ENCODE peak calls at places on chromosomes 1 and 21, in seven cellular contexts. A is body of pancreas, M is epithelial cell of proximal tubule, T is HL-60, N is upper lobe of right lung, X is tibial artery, J is heart right ventricle. V is an unnamed sample.

GRCh38 chr1:44881011-44881632 is 38.1 kb upstream of the PTCH2 start:
- DNase-seq in A (no peak), M (peak), T (no peak), N (no peak), X (no peak), J (peak), V (peak)

GRCh38 chr1:244678687-244679086 is 25.8 kb downstream of the DESI2 start:
- DNase-seq in A (no peak), M (no peak), T (no peak), N (no peak), X (no peak), J (no peak), V (no peak)

GRCh38 chr1:29531596-29531995 is 295.3 kb downstream of the PTPRU start:
- DNase-seq in A (no peak), M (no peak), T (no peak), N (no peak), X (no peak), J (no peak), V (no peak)

GRCh38 chr1:151196292-151196800 is 2.0 kb upstream of the PIP5K1A start:
- DNase-seq in A (peak), M (peak), T (peak), N (no peak), X (peak), J (peak), V (peak)

GRCh38 chr1:204791453-204792366 is 79.0 kb upstream of the NFASC start:
- DNase-seq in A (peak), M (no peak), T (no peak), N (peak), X (peak), J (peak), V (peak)

GRCh38 chr1:99557556-99558256 is 88.2 kb upstream of the PALMD start:
- DNase-seq in A (no peak), M (peak), T (no peak), N (no peak), X (no peak), J (no peak), V (peak)

GRCh38 chr1:22916469-22916817 is 56.2 kb downstream of the LACTBL1 start:
- DNase-seq in A (no peak), M (no peak), T (no peak), N (no peak), X (no peak), J (no peak), V (no peak)

GRCh38 chr1:230818411-230818810 is 49.9 kb downstream of the C1orf198 start:
- DNase-seq in A (no peak), M (no peak), T (no peak), N (no peak), X (no peak), J (no peak), V (no peak)

GRCh38 chr1:152047607-152047953 is 10.8 kb upstream of the S100A11 start:
- DNase-seq in A (peak), M (peak), T (no peak), N (no peak), X (peak), J (peak), V (peak)

GRCh38 chr1:4003846-4004505 is 103.9 kb upstream of the C1orf174 start:
- DNase-seq in A (no peak), M (no peak), T (no peak), N (peak), X (no peak), J (no peak), V (no peak)

GRCh38 chr1:243693764-243694163 is 156.3 kb downstream of the AKT3 start:
- DNase-seq in A (no peak), M (no peak), T (no peak), N (no peak), X (no peak), J (no peak), V (no peak)

GRCh38 chr1:21590116-21590905 is 78.8 kb downstream of the RAP1GAP start:
- DNase-seq in A (no peak), M (no peak), T (no peak), N (no peak), X (no peak), J (no peak), V (no peak)

GRCh38 chr1:18199462-18199861 is 91.9 kb downstream of the IGSF21 start:
- DNase-seq in A (no peak), M (no peak), T (no peak), N (no peak), X (no peak), J (no peak), V (no peak)

GRCh38 chr1:14677291-14677690 is 78.8 kb downstream of the KAZN start:
- DNase-seq in A (no peak), M (no peak), T (no peak), N (no peak), X (no peak), J (no peak), V (no peak)

GRCh38 chr1:181714428-181714827 is 231.1 kb downstream of the CACNA1E start:
- DNase-seq in A (no peak), M (no peak), T (no peak), N (no peak), X (no peak), J (no peak), V (no peak)

GRCh38 chr1:100050139-100050538 is 80.3 kb downstream of the SLC35A3 start:
- DNase-seq in A (no peak), M (no peak), T (no peak), N (no peak), X (no peak), J (no peak), V (no peak)

GRCh38 chr1:31306278-31306677 is 9.4 kb downstream of the ZCCHC17 start:
- DNase-seq in A (no peak), M (peak), T (no peak), N (no peak), X (no peak), J (no peak), V (peak)

GRCh38 chr1:107965112-107965991 is at the start of gene VAV3:
- DNase-seq in A (peak), M (no peak), T (peak), N (peak), X (peak), J (peak), V (peak)

GRCh38 chr1:43521078-43521477 is 9.6 kb upstream of the PTPRF start:
- DNase-seq in A (no peak), M (no peak), T (no peak), N (peak), X (no peak), J (no peak), V (no peak)

GRCh38 chr21:29501451-29501850 is 202.7 kb downstream of the BACH1 start:
- DNase-seq in A (no peak), M (no peak), T (no peak), N (no peak), X (no peak), J (no peak), V (peak)

GRCh38 chr1:183996036-183996376 is 41.5 kb downstream of the COLGALT2 start:
- DNase-seq in A (peak), M (no peak), T (no peak), N (no peak), X (no peak), J (no peak), V (no peak)

DNA sequence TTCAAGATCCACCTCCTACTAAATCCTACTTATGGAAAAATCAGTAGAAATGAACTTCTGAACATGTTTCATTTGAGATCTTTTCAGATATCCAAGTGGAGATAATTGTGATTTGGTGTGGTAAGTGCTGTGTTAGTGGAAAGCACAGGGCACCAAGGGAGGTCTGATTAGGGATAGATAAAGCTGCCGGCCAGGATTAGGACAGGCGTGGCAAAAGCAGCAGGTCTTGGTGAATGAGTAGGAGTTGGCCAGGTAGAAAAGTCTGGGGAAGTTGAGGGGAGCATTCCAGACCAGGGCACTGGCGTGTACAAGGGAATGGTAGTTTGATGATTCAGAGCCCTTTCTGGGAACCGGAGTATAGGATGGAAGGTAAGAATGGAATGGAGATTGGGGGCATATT is 47.8 kb downstream of the AZIN2 start:
- DNase-seq in A (no peak), M (no peak), T (no peak), N (no peak), X (no peak), J (no peak), V (no peak)
- H3K4me3 ChIP-seq in A (no peak), M (no peak), T (no peak), N (no peak), X (no peak), J (no peak), V (no peak)

DNA sequence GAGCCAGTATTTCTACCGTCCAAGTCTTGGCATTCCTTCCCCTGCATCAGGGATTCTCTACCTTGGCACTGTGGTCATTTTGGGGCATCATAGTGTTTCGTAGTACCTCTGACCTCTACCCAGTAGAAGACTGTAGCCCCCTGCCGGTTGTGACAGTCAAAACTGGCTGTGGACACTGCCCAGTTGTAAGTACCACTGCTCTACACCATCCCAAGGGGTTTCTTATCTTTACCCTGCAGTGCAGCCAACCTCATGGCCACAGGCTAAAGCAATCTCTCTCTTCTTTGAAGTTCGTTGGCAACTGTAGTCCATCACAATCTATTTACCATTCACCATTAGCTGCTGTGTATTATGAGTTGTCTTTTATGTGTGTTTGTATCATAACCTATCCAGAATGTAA is 29.3 kb upstream of the ERO1B start:
- DNase-seq in A (no peak), M (no peak), T (no peak), N (no peak), X (no peak), J (no peak), V (no peak)
- TF ChIP-seq CTCF in A (no peak), M (no peak), T (no peak), N (no peak), X (no peak), J (no peak), V (no peak)

GRCh38 chr1:155932487-155932886 is 1.7 kb downstream of the KHDC4 start:
- DNase-seq in A (no peak), M (no peak), T (no peak), N (no peak), X (no peak), J (no peak), V (peak)

GRCh38 chr1:155932085-155932484 is 2.1 kb downstream of the KHDC4 start:
- DNase-seq in A (no peak), M (no peak), T (no peak), N (no peak), X (no peak), J (no peak), V (no peak)

GRCh38 chr1:155933591-155934096 is 569 bp downstream of the KHDC4 start:
- DNase-seq in A (no peak), M (no peak), T (no peak), N (no peak), X (no peak), J (no peak), V (no peak)

GRCh38 chr1:155934097-155934932 is at the start of gene KHDC4:
- DNase-seq in A (peak), M (peak), T (peak), N (peak), X (peak), J (peak), V (peak)

GRCh38 chr1:155934933-155935590 is 849 bp upstream of the KHDC4 start:
- DNase-seq in A (no peak), M (peak), T (no peak), N (no peak), X (no peak), J (no peak), V (no peak)
- H3K4me3 ChIP-seq in A (peak), M (peak), T (peak), N (peak), X (peak), J (peak), V (peak)

GRCh38 chr1:26542781-26543443 is 13.4 kb downstream of the RPS6KA1 start:
- DNase-seq in A (no peak), M (no peak), T (no peak), N (no peak), X (no peak), J (no peak), V (no peak)

GRCh38 chr1:26541431-26541815 is 11.9 kb downstream of the RPS6KA1 start:
- DNase-seq in A (no peak), M (no peak), T (no peak), N (no peak), X (no peak), J (no peak), V (no peak)

GRCh38 chr1:26543444-26543835 is 13.9 kb downstream of the RPS6KA1 start:
- DNase-seq in A (no peak), M (no peak), T (no peak), N (no peak), X (no peak), J (no peak), V (no peak)

GRCh38 chr1:26540346-26540745 is 10.8 kb downstream of the RPS6KA1 start:
- DNase-seq in A (no peak), M (no peak), T (no peak), N (no peak), X (no peak), J (no peak), V (no peak)

DNA sequence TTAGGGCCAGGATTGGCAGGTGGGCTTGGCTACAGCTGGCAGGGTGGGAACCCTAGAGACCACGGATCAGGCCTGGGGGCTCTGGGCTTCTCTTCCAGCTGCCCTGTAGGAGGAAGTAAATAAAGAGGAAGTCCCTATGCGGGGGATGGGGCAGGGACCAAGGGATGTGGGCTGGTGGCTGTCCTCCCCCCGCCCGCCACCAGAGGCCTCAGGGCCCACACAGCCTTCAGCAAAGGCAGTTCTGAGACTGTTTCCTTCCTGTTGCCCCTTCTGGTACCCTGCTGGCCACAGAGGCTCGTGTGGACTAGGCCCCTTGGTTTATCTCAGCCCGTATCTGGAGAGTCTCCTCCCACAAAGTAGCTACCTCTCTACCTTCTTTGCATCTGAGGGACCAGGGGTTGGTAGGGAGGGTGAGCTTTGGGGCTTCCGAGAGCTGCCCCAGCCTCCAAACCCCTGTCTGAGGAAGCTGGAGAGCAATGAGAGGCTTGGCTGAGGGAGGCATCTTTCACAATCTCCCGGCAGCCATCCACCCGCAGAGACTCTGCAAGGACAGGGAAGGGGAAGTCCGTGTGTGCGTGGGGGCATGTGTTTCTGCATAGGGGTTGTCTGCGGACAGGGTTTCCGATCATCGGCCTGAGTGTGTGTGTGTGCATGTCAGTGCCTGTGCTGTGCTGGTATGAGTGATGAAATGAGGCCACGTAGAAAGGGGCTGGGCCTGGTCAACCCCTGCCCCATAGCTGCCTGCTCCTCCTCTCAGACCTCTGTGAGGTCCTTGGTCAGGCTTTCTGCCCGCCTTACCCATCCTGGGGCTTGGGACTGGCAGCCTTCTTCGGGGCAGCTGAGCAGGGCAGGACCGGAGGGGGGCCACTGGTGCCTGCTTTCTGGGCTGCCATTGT is 12.5 kb downstream of the RPS6KA1 start:
- DNase-seq in A (peak), M (no peak), T (peak), N (peak), X (peak), J (peak), V (peak)
- TF ChIP-seq CTCF in A (no peak), M (no peak), T (peak), N (peak), X (no peak), J (peak), V (peak)

GRCh38 chr1:200738348-200738732 is 353 bp upstream of the CAMSAP2 start:
- DNase-seq in A (no peak), M (peak), T (no peak), N (no peak), X (no peak), J (no peak), V (no peak)

GRCh38 chr1:200740291-200741212 is 1.9 kb downstream of the CAMSAP2 start:
- DNase-seq in A (no peak), M (no peak), T (no peak), N (no peak), X (no peak), J (no peak), V (peak)

GRCh38 chr1:200738733-200739498 is at the start of gene CAMSAP2:
- DNase-seq in A (peak), M (no peak), T (peak), N (peak), X (peak), J (peak), V (peak)

GRCh38 chr1:200739499-200740290 is 1.0 kb downstream of the CAMSAP2 start:
- DNase-seq in A (peak), M (no peak), T (no peak), N (peak), X (peak), J (peak), V (no peak)

DNA sequence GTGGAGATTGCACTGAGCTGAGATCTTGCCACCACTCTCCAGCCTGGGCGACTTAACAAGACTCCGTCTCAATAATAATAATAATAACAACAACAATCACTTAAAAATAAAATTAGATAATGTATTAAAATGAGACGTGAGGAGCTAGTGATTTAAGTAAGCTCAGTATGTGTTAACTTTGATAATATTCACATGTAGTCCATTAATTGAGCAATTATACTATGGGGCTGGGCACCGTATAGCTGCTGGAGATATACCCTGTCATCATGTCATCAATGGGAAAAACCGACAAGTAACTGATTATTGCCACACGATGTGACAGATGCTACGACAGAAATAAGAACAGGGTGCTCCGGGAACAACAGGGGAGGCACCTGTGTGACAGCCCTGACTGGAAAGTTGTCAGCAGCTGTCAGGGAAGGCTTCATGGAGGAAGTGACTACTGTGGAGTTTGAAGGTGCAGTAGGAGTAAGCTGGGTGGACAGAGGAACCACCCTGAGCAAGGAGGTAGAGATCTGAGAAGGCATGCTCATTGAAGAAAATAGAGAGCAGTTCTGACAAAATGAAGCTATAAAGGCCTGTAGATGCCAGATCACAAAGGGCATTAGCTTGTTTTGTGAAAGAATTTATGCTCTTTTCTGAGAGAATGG is 921 bp upstream of the CAMSAP2 start:
- DNase-seq in A (no peak), M (no peak), T (no peak), N (no peak), X (no peak), J (no peak), V (no peak)
- H3K4me3 ChIP-seq in A (no peak), M (no peak), T (no peak), N (peak), X (peak), J (peak), V (peak)

DNA sequence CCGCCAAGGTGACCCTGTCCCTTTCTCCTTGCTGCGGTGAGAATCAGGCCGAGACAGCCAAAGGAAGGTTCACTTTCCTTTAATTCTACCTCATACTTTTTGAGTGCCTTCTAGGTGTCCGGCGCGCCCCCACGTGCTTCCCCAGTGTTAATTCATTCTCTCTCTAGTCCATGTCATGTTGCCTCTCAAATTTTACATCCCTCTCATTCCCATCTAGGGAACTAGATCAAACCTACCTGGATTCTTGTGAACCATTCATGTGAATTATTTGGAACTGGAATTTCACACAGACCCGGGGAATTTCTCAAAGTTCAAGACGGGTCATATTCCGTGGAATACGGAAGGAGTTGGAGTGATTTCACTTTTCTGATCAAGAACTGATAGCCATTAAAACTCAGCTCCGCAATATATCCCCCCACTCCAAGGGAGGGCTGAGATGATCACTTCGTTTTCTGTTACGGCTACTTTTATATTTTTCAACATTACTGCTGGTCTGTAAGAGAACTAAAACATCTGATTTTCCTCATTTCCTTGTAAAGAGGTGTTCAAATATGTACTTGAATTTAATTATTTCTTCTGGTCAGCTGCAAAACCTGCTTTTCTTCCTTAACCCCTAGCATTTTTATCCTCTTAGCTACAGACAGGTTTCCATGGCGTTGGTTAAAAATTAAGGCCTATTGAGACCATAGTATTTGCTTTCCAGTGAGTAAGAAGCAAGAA is 1.0 kb upstream of the ENO1 start:
- DNase-seq in A (no peak), M (no peak), T (no peak), N (no peak), X (peak), J (peak), V (no peak)
- TF ChIP-seq CTCF in A (no peak), M (peak), T (no peak), N (no peak), X (peak), J (peak), V (peak)

DNA sequence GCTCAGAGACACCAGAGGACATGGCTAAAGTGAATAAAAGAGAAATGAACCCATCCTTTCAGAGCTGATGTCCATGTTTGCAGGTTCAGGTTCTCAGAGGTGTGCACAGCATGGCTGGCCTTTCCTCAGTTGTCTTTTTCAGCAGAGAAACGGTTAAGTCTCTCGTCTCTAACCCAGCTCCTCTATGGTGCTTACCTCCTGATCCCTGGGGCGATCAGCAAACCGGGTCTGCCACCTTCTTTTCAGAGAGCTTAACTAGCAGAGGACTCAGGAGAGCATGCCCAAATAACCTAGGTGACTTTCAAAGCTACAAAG is 171 bp downstream of the AIM2 start:
- DNase-seq in A (no peak), M (no peak), T (no peak), N (no peak), X (no peak), J (no peak), V (no peak)
- H3K4me3 ChIP-seq in A (no peak), M (no peak), T (no peak), N (peak), X (no peak), J (no peak), V (no peak)